ENCODE peak calls at places on chromosome 10, in four cellular contexts. L, C, I and X are unnamed samples.

GRCh38 chr10:95266674-95267095 is 24.1 kb downstream of the PDLIM1 start:
- DNase-seq in L (no peak), I (peak), C (peak), X (peak)

GRCh38 chr10:22444219-22444788 is 99.0 kb downstream of the SPAG6 start:
- DNase-seq in I (peak), C (no peak), L (no peak), X (no peak)

GRCh38 chr10:35040761-35041501 is 49.2 kb downstream of the CUL2 start:
- DNase-seq in L (peak), C (peak), I (peak), X (no peak)

GRCh38 chr10:105024184-105024583 is 383.1 kb downstream of the SORCS3 start:
- DNase-seq in C (no peak), L (no peak), I (no peak), X (no peak)

GRCh38 chr10:8035641-8036520 is 18.6 kb upstream of the GATA3 start:
- DNase-seq in L (no peak), C (no peak), I (no peak), X (no peak)

GRCh38 chr10:107215681-107216080 is 51.2 kb upstream of the SORCS1 start:
- DNase-seq in I (no peak), C (no peak), L (no peak), X (no peak)

GRCh38 chr10:5663692-5664427 is 2.5 kb downstream of the ASB13 start:
- DNase-seq in I (no peak), C (no peak), L (no peak), X (no peak)

GRCh38 chr10:59625842-59626522 is 83.7 kb downstream of the SLC16A9 start:
- DNase-seq in I (peak), L (peak), C (peak), X (peak)

GRCh38 chr10:35375091-35375765 is 38.9 kb downstream of the CCNY start:
- DNase-seq in L (no peak), I (peak), C (peak), X (no peak)

GRCh38 chr10:51983481-51983880 is 284.1 kb upstream of the CSTF2T start:
- DNase-seq in I (no peak), C (no peak), L (no peak), X (no peak)

GRCh38 chr10:23408330-23408976 is 30.4 kb upstream of the OTUD1 start:
- DNase-seq in I (no peak), C (peak), L (no peak), X (no peak)

GRCh38 chr10:25125151-25125550 is 49.6 kb upstream of the GPR158 start:
- DNase-seq in L (no peak), C (no peak), I (no peak), X (no peak)

GRCh38 chr10:125562737-125563136 is 120.2 kb downstream of the TEX36 start:
- DNase-seq in C (no peak), L (no peak), I (no peak), X (no peak)

GRCh38 chr10:72612203-72612826 is 13.6 kb downstream of the MICU1 start:
- DNase-seq in L (no peak), C (peak), I (peak), X (no peak)

GRCh38 chr10:127871631-127872010 is 21.1 kb downstream of the CLRN3 start:
- DNase-seq in C (no peak), L (no peak), I (no peak), X (no peak)

GRCh38 chr10:57977262-57977661 is 290.4 kb downstream of the IPMK start:
- DNase-seq in L (no peak), I (no peak), C (no peak), X (no peak)

GRCh38 chr10:22515009-22515408 is 169.7 kb downstream of the SPAG6 start:
- DNase-seq in L (no peak), I (no peak), C (no peak), X (no peak)

GRCh38 chr10:5484205-5484604 is 15.2 kb downstream of the CALML5 start:
- DNase-seq in L (no peak), C (peak), I (peak), X (peak)

GRCh38 chr10:17445400-17445998 is 8.9 kb downstream of the ST8SIA6 start:
- DNase-seq in C (no peak), I (peak), L (no peak), X (no peak)

GRCh38 chr10:29634764-29635625 is at the start of gene SVIL:
- DNase-seq in C (peak), I (peak), L (peak), X (no peak)

GRCh38 chr10:110556993-110557601 is 10.4 kb upstream of the SMC3 start:
- DNase-seq in C (peak), I (peak), L (peak), X (no peak)

GRCh38 chr10:77377678-77378352 is 259.8 kb downstream of the KCNMA1 start:
- DNase-seq in C (no peak), L (no peak), I (no peak), X (no peak)

GRCh38 chr10:59991117-59991516 is 84.8 kb upstream of the CCDC6 start:
- DNase-seq in C (no peak), L (no peak), I (no peak), X (no peak)

GRCh38 chr10:100746413-100746931 is 1.1 kb downstream of the PAX2 start:
- DNase-seq in I (no peak), L (no peak), C (no peak), X (no peak)

GRCh38 chr10:64071218-64071617 is 550.0 kb downstream of the REEP3 start:
- DNase-seq in L (no peak), C (peak), I (no peak), X (no peak)

GRCh38 chr10:1267148-1267547 is 211.0 kb downstream of the WDR37 start:
- DNase-seq in I (no peak), L (no peak), C (no peak), X (no peak)

GRCh38 chr10:78164687-78165086 is 131.0 kb downstream of the RPS24 start:
- DNase-seq in L (no peak), I (no peak), C (no peak), X (no peak)

GRCh38 chr10:75400163-75400768 is 1.3 kb downstream of the ZNF503 start:
- DNase-seq in C (peak), L (no peak), I (no peak), X (no peak)

GRCh38 chr10:2036209-2036608 is 298.9 kb upstream of the ADARB2 start:
- DNase-seq in L (no peak), C (no peak), I (no peak), X (no peak)

GRCh38 chr10:5488272-5489161 is 10.9 kb downstream of the CALML5 start:
- DNase-seq in L (no peak), I (peak), C (no peak), X (peak)

GRCh38 chr10:4652111-4653010 is 173.6 kb upstream of the AKR1E2 start:
- DNase-seq in I (peak), L (no peak), C (no peak), X (no peak)

GRCh38 chr10:1420663-1421362 is 316.5 kb downstream of the ADARB2 start:
- DNase-seq in L (peak), I (peak), C (peak), X (no peak)